ENCODE peak calls at places on chromosomes 3 and 15, in seven cellular contexts. P, L, X, F, Q, U and O are unnamed samples.
A peak's percentile ranks its signal among the peaks of the same experiment; 100 is the strongest.

GRCh38 chr3:70225146-70225545 is 87.3 kb downstream of the MDFIC2 start:
- DNase-seq in P (no peak), L (no peak), X (no peak), F (no peak), Q (no peak), U (no peak), O (no peak)

GRCh38 chr15:68614621-68615035 is 35.8 kb downstream of the CORO2B start:
- DNase-seq in P (no peak), L (peak; percentile 80), X (no peak), F (no peak), Q (no peak), U (peak; percentile 80), O (no peak)

GRCh38 chr3:49173116-49173791 is 1.9 kb downstream of the KLHDC8B start:
- DNase-seq in P (no peak), L (peak; percentile 62), X (no peak), F (no peak), Q (no peak), U (no peak), O (no peak)

GRCh38 chr15:73375755-73376305 is 7.1 kb upstream of the HCN4 start:
- DNase-seq in P (no peak), L (no peak), X (no peak), F (no peak), Q (no peak), U (peak; percentile 73), O (no peak)

GRCh38 chr3:32276279-32276841 is 37.9 kb downstream of the CMTM8 start:
- DNase-seq in P (no peak), L (no peak), X (no peak), F (no peak), Q (no peak), U (no peak), O (peak; percentile 73)

GRCh38 chr3:77084511-77084910 is 44.6 kb downstream of the ROBO2 start:
- DNase-seq in P (no peak), L (no peak), X (no peak), F (no peak), Q (no peak), U (no peak), O (no peak)

GRCh38 chr3:123159926-123160635 is 41.7 kb upstream of the SEC22A start:
- DNase-seq in P (no peak), L (no peak), X (no peak), F (peak; percentile 44), Q (peak; percentile 9), U (no peak), O (no peak)

GRCh38 chr15:57640935-57641682 is 49.4 kb downstream of the MYZAP start:
- DNase-seq in P (no peak), L (no peak), X (peak; percentile 15), F (peak; percentile 53), Q (peak; percentile 45), U (no peak), O (peak; percentile 40)

GRCh38 chr3:44099566-44100297 is 142.0 kb upstream of the TOPAZ1 start:
- DNase-seq in P (no peak), L (no peak), X (no peak), F (no peak), Q (no peak), U (peak; percentile 22), O (no peak)

GRCh38 chr15:78448441-78449219 is 10.6 kb downstream of the IREB2 start:
- DNase-seq in P (no peak), L (no peak), X (no peak), F (no peak), Q (no peak), U (no peak), O (no peak)